ENCODE peak calls at places on chromosomes 12 and 14, in four cellular contexts. One of them, this sample, is unnamed.

GRCh38 chr14:59123975-59124374 is 64.5 kb upstream of the DAAM1 start:
- DNase-seq in stimulated activated CD4-positive, alpha-beta T cell treated with anti-CD3 and anti-CD28 coated beads, Interleukin-15, amount 100 ng/mL, for 1 hour: no peak
- DNase-seq in activated naive CD4-positive, alpha-beta T cell treated with Interleukin-2 at 50 U/mL for 16 hours: no peak
- DNase-seq in right cardiac atrium: no peak
- DNase-seq in this sample: no peak

GRCh38 chr14:24095196-24096068 is 1.3 kb downstream of the PCK2 start:
- DNase-seq in stimulated activated CD4-positive, alpha-beta T cell treated with anti-CD3 and anti-CD28 coated beads, Interleukin-15, amount 100 ng/mL, for 1 hour: peak
- DNase-seq in activated naive CD4-positive, alpha-beta T cell treated with Interleukin-2 at 50 U/mL for 16 hours: peak
- DNase-seq in right cardiac atrium: peak
- DNase-seq in this sample: no peak

GRCh38 chr14:89973234-89973823 is 17.6 kb downstream of the TDP1 start:
- DNase-seq in stimulated activated CD4-positive, alpha-beta T cell treated with anti-CD3 and anti-CD28 coated beads, Interleukin-15, amount 100 ng/mL, for 1 hour: no peak
- DNase-seq in activated naive CD4-positive, alpha-beta T cell treated with Interleukin-2 at 50 U/mL for 16 hours: peak
- DNase-seq in right cardiac atrium: peak
- DNase-seq in this sample: no peak

GRCh38 chr12:110725267-110725666 is 17.4 kb downstream of the PPP1CC start:
- DNase-seq in stimulated activated CD4-positive, alpha-beta T cell treated with anti-CD3 and anti-CD28 coated beads, Interleukin-15, amount 100 ng/mL, for 1 hour: no peak
- DNase-seq in activated naive CD4-positive, alpha-beta T cell treated with Interleukin-2 at 50 U/mL for 16 hours: no peak
- DNase-seq in right cardiac atrium: no peak
- DNase-seq in this sample: no peak

GRCh38 chr14:93720981-93721483 is 67.3 kb downstream of the PRIMA1 start:
- DNase-seq in stimulated activated CD4-positive, alpha-beta T cell treated with anti-CD3 and anti-CD28 coated beads, Interleukin-15, amount 100 ng/mL, for 1 hour: no peak
- DNase-seq in activated naive CD4-positive, alpha-beta T cell treated with Interleukin-2 at 50 U/mL for 16 hours: no peak
- DNase-seq in right cardiac atrium: no peak
- DNase-seq in this sample: no peak

GRCh38 chr12:78863482-78864427 is 819 bp upstream of the SYT1 start:
- DNase-seq in stimulated activated CD4-positive, alpha-beta T cell treated with anti-CD3 and anti-CD28 coated beads, Interleukin-15, amount 100 ng/mL, for 1 hour: no peak
- DNase-seq in activated naive CD4-positive, alpha-beta T cell treated with Interleukin-2 at 50 U/mL for 16 hours: no peak
- DNase-seq in right cardiac atrium: peak
- DNase-seq in this sample: peak

GRCh38 chr14:32078030-32078793 is 1.1 kb downstream of the ARHGAP5 start:
- DNase-seq in stimulated activated CD4-positive, alpha-beta T cell treated with anti-CD3 and anti-CD28 coated beads, Interleukin-15, amount 100 ng/mL, for 1 hour: no peak
- DNase-seq in activated naive CD4-positive, alpha-beta T cell treated with Interleukin-2 at 50 U/mL for 16 hours: no peak
- DNase-seq in right cardiac atrium: peak
- DNase-seq in this sample: no peak

GRCh38 chr12:62744551-62744950 is 190.4 kb downstream of the PPM1H start:
- DNase-seq in stimulated activated CD4-positive, alpha-beta T cell treated with anti-CD3 and anti-CD28 coated beads, Interleukin-15, amount 100 ng/mL, for 1 hour: no peak
- DNase-seq in activated naive CD4-positive, alpha-beta T cell treated with Interleukin-2 at 50 U/mL for 16 hours: no peak
- DNase-seq in right cardiac atrium: peak
- DNase-seq in this sample: no peak

GRCh38 chr12:115437061-115437567 is 753.1 kb upstream of the TBX3 start:
- DNase-seq in stimulated activated CD4-positive, alpha-beta T cell treated with anti-CD3 and anti-CD28 coated beads, Interleukin-15, amount 100 ng/mL, for 1 hour: no peak
- DNase-seq in activated naive CD4-positive, alpha-beta T cell treated with Interleukin-2 at 50 U/mL for 16 hours: no peak
- DNase-seq in right cardiac atrium: peak
- DNase-seq in this sample: no peak

GRCh38 chr12:2960996-2961616 is 1.9 kb downstream of the TEAD4 start:
- DNase-seq in stimulated activated CD4-positive, alpha-beta T cell treated with anti-CD3 and anti-CD28 coated beads, Interleukin-15, amount 100 ng/mL, for 1 hour: no peak
- DNase-seq in activated naive CD4-positive, alpha-beta T cell treated with Interleukin-2 at 50 U/mL for 16 hours: no peak
- DNase-seq in right cardiac atrium: no peak
- DNase-seq in this sample: no peak